ENCODE peak calls at places on chromosome 14, in five cellular contexts. C, U, Q, B and N are unnamed samples.

GRCh38 chr14:55858604-55859003 is 259.6 kb upstream of the PELI2 start:
- DNase-seq in U (no peak), C (no peak), Q (no peak), B (no peak), N (no peak)

GRCh38 chr14:103638594-103638993 is 9.6 kb downstream of the KLC1 start:
- DNase-seq in B (no peak), U (no peak), C (no peak), Q (no peak), N (no peak)

GRCh38 chr14:92794547-92794941 is 439 bp downstream of the GOLGA5 start:
- DNase-seq in C (peak; percentile 26), Q (peak; percentile 31), B (peak; percentile 20), U (no peak), N (no peak)

GRCh38 chr14:55139696-55140509 is 10.9 kb downstream of the LGALS3 start:
- DNase-seq in Q (no peak), C (no peak), U (no peak), B (no peak), N (no peak)

GRCh38 chr14:69542311-69542710 is 32.4 kb downstream of the CCDC177 start:
- DNase-seq in B (no peak), C (no peak), U (no peak), Q (no peak), N (no peak)

GRCh38 chr14:93006484-93007128 is 83.7 kb downstream of the CHGA start:
- DNase-seq in Q (no peak), U (no peak), B (peak; percentile 27), C (peak; percentile 55), N (no peak)

GRCh38 chr14:62162998-62163589 is 400.9 kb downstream of the SNAPC1 start:
- DNase-seq in B (peak; percentile 47), C (peak; percentile 60), Q (no peak), U (peak; percentile 25), N (peak; percentile 22)

GRCh38 chr14:50862171-50862570 is 9.7 kb upstream of the ABHD12B start:
- DNase-seq in C (peak; percentile 73), U (peak; percentile 26), B (peak; percentile 77), Q (no peak), N (no peak)

GRCh38 chr14:54440454-54440853 is 720 bp downstream of the CNIH1 start:
- DNase-seq in B (peak; percentile 10), C (no peak), Q (no peak), U (peak; percentile 9), N (no peak)

GRCh38 chr14:73877790-73878189 is 8.9 kb upstream of the ZNF410 start:
- DNase-seq in Q (no peak), B (no peak), U (no peak), C (no peak), N (no peak)

GRCh38 chr14:101855958-101856357 is 94.4 kb downstream of the PPP2R5C start:
- DNase-seq in B (no peak), U (no peak), Q (no peak), C (no peak), N (no peak)

GRCh38 chr14:85528080-85528881 is 1.7 kb upstream of the FLRT2 start:
- DNase-seq in C (peak; percentile 96), Q (no peak), U (peak; percentile 47), B (peak; percentile 94), N (no peak)

GRCh38 chr14:72594099-72594901 is 299.6 kb downstream of the DPF3 start:
- DNase-seq in U (no peak), Q (no peak), B (no peak), C (no peak), N (peak; percentile 34)

GRCh38 chr14:74507796-74508195 is 14.2 kb downstream of the ISCA2 start:
- DNase-seq in B (no peak), C (no peak), Q (no peak), U (no peak), N (no peak)